ENCODE peak calls at places on chromosomes 3 and 15, in seven cellular contexts. E, K, I, H, M, Z and F are unnamed samples.

GRCh38 chr3:15634671-15635661 is 33.4 kb downstream of the BTD start:
- DNase-seq in E (no peak), K (no peak), I (no peak), H (peak; percentile 68), M (no peak), Z (peak; percentile 80), F (no peak)

GRCh38 chr3:158105710-158106438 is at the start of gene SHOX2:
- DNase-seq in E (no peak), K (peak; percentile 22), I (peak; percentile 47), H (peak; percentile 69), M (no peak), Z (peak; percentile 60), F (peak; percentile 45)

GRCh38 chr15:63765338-63765737 is 68.4 kb downstream of the HERC1 start:
- DNase-seq in E (no peak), K (no peak), I (no peak), H (no peak), M (no peak), Z (no peak), F (no peak)

GRCh38 chr15:74146277-74146800 is 16.0 kb downstream of the ISLR2 start:
- DNase-seq in E (no peak), K (no peak), I (no peak), H (no peak), M (no peak), Z (no peak), F (no peak)

GRCh38 chr3:14275962-14276909 is 97.6 kb downstream of the LSM3 start:
- DNase-seq in E (no peak), K (no peak), I (no peak), H (no peak), M (no peak), Z (no peak), F (no peak)

GRCh38 chr15:101133751-101134261 is 118.0 kb downstream of the CHSY1 start:
- DNase-seq in E (no peak), K (no peak), I (peak; percentile 26), H (no peak), M (no peak), Z (no peak), F (no peak)

GRCh38 chr3:193620650-193621049 is 27.6 kb downstream of the OPA1 start:
- DNase-seq in E (no peak), K (no peak), I (no peak), H (no peak), M (no peak), Z (peak; percentile 67), F (no peak)

GRCh38 chr15:52678468-52679231 is 538 bp downstream of the ATOSA start:
- DNase-seq in E (peak; percentile 84), K (peak; percentile 91), I (peak; percentile 81), H (peak; percentile 89), M (no peak), Z (peak; percentile 63), F (peak; percentile 70)

GRCh38 chr15:30046414-30046813 is 36.3 kb upstream of the GOLGA8J start:
- DNase-seq in E (no peak), K (no peak), I (no peak), H (no peak), M (no peak), Z (no peak), F (no peak)

GRCh38 chr3:128229077-128229837 is 76.0 kb downstream of the EEFSEC start:
- DNase-seq in E (no peak), K (no peak), I (no peak), H (no peak), M (no peak), Z (peak; percentile 30), F (no peak)

GRCh38 chr3:69216981-69217380 is 94.6 kb upstream of the LMOD3 start:
- DNase-seq in E (no peak), K (no peak), I (no peak), H (no peak), M (no peak), Z (no peak), F (no peak)

GRCh38 chr3:149384911-149385321 is 7.5 kb upstream of the TM4SF1 start:
- DNase-seq in E (no peak), K (peak; percentile 33), I (no peak), H (no peak), M (no peak), Z (peak; percentile 47), F (peak; percentile 66)

GRCh38 chr3:39668420-39668819 is 141.0 kb upstream of the MYRIP start:
- DNase-seq in E (no peak), K (no peak), I (no peak), H (no peak), M (no peak), Z (peak; percentile 27), F (no peak)

GRCh38 chr15:42154576-42155355 is 1.7 kb downstream of the PLA2G4F start:
- DNase-seq in E (peak; percentile 93), K (no peak), I (no peak), H (no peak), M (no peak), Z (no peak), F (no peak)

GRCh38 chr3:117706731-117707130 is 997.2 kb downstream of the TUSC7 start:
- DNase-seq in E (no peak), K (no peak), I (no peak), H (no peak), M (no peak), Z (no peak), F (no peak)

GRCh38 chr15:92914103-92914499 is 14.0 kb downstream of the CHD2 start:
- DNase-seq in E (no peak), K (no peak), I (no peak), H (no peak), M (no peak), Z (no peak), F (no peak)

GRCh38 chr3:123422457-123422856 is 26.4 kb downstream of the ADCY5 start:
- DNase-seq in E (no peak), K (no peak), I (no peak), H (no peak), M (no peak), Z (no peak), F (no peak)
- H3K4me1 ChIP-seq in E (no peaks in the 10 kb centered on the region), K (peaks cover 85% of the 10 kb centered on the region), I (peaks cover 6% of the 10 kb centered on the region), H (no peaks in the 10 kb centered on the region), M (no peaks in the 10 kb centered on the region), Z (no peaks in the 10 kb centered on the region), F (no peaks in the 10 kb centered on the region)

GRCh38 chr3:43345246-43345645 is 58.9 kb downstream of the SNRK start:
- DNase-seq in E (no peak), K (no peak), I (no peak), H (no peak), M (no peak), Z (no peak), F (no peak)

GRCh38 chr3:43344520-43344919 is 58.2 kb downstream of the SNRK start:
- DNase-seq in E (no peak), K (no peak), I (no peak), H (no peak), M (no peak), Z (no peak), F (no peak)

GRCh38 chr3:43346990-43347749 is 60.8 kb downstream of the SNRK start:
- DNase-seq in E (no peak), K (no peak), I (no peak), H (no peak), M (no peak), Z (peak; percentile 54), F (no peak)

GRCh38 chr3:43347774-43348173 is 61.4 kb downstream of the SNRK start:
- DNase-seq in E (no peak), K (no peak), I (no peak), H (no peak), M (no peak), Z (no peak), F (no peak)

DNA sequence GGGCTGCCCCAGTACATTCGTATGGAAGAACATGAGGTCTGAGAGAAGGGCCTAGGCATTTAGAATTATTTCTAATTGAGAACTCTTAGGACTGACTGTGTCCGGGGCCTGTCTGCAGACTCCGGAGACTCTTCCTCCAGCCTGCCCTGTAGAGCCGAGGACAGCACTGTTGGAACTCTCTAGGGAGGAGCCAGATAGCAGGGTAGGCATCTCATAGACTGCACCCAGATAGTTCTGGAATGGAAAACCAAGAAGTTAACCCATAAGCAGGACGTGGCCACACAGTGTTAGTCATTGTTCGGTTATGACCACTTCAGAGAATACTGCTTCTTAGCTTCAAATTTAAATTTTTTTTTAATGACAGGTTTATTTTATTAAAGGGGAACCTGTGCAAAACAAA is 59.5 kb downstream of the SNRK start:
- DNase-seq in E (no peak), K (no peak), I (no peak), H (no peak), M (no peak), Z (no peak), F (no peak)
- H3K27ac ChIP-seq in E (no peak overlapping the region), K (no peak overlapping the region), I (no peak overlapping the region), H (no peak overlapping the region), M (no peak overlapping the region), Z (no peak overlapping the region), F (no peak overlapping the region)

GRCh38 chr3:77825045-77825827 is 785.3 kb downstream of the ROBO2 start:
- DNase-seq in E (peak; percentile 21), K (no peak), I (peak; percentile 62), H (peak; percentile 32), M (no peak), Z (peak; percentile 84), F (peak; percentile 97)
- H3K4me1 ChIP-seq in E (no peaks in the 10 kb centered on the region), K (no peaks in the 10 kb centered on the region), I (no peaks in the 10 kb centered on the region), H (no peaks in the 10 kb centered on the region), M (no peaks in the 10 kb centered on the region), Z (no peaks in the 10 kb centered on the region), F (peaks cover 15% of the 10 kb centered on the region)

DNA sequence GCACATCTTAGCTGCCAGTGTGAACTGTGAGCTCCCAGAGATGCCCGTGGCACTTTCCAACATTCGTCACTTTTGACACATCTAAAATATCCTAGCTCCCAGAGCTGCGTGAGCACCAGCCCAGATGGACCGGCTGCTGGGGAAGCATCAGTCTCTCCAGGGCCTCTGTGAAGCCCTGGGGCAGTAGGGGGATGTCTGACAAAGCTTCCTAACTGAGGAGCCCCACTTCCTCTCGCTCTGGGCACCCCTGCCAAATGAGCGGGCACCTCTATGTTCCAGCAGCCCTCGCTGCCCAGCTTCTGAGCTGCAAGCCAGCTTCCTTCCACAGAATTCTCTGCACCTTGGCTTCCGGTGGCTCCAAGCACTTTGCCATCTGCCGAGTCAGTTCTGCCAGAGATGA is 91.1 kb downstream of the LIPC start:
- DNase-seq in E (no peak), K (no peak), I (no peak), H (no peak), M (no peak), Z (no peak), F (no peak)
- H3K27ac ChIP-seq in E (peak overlapping the region; percentile 13), K (no peak overlapping the region), I (no peak overlapping the region), H (no peak overlapping the region), M (no peak overlapping the region), Z (no peak overlapping the region), F (peak overlapping the region; percentile 88)